ENCODE peak calls at places on chromosomes 1 and 21, in six cellular contexts. S is upper lobe of left lung; H is Right ventricle myocardium superior; M is CD4-positive, alpha-beta T cell; Y is activated T-cell treated with anti-CD3 and anti-CD28 coated beads, Interleukin-2, amount 50 U/mL, for 4 hours; T is central memory CD8-positive, alpha-beta T cell. U is an unnamed sample.
A peak's percentile ranks its signal among the peaks of the same experiment; 100 is the strongest.

GRCh38 chr1:245153645-245154428 is 948 bp upstream of the KIF26B start:
- ATAC-seq in H (peak; percentile 42), T (no peak), S (peak; percentile 1), M (no peak), Y (no peak), U (no peak)

GRCh38 chr1:156836041-156836654 is 19.5 kb upstream of the SH2D2A start:
- ATAC-seq in S (no peak), H (no peak), Y (peak; percentile 74), M (peak; percentile 36), T (peak; percentile 65), U (peak; percentile 73)

GRCh38 chr1:172208635-172209034 is 211.8 kb upstream of the C1orf105 start:
- ATAC-seq in S (no peak), M (no peak), H (no peak), T (no peak), Y (no peak), U (no peak)

GRCh38 chr1:229440821-229441537 is 7.1 kb upstream of the ACTA1 start:
- ATAC-seq in H (peak; percentile 37), Y (peak; percentile 92), M (no peak), T (no peak), S (no peak), U (peak; percentile 93)

GRCh38 chr1:213474054-213474453 is 423.0 kb downstream of the RPS6KC1 start:
- ATAC-seq in S (no peak), T (no peak), M (no peak), Y (no peak), H (peak; percentile 97), U (no peak)

GRCh38 chr21:38136201-38136600 is 120.6 kb upstream of the KCNJ15 start:
- ATAC-seq in S (no peak), Y (no peak), T (no peak), M (no peak), H (no peak), U (no peak)

GRCh38 chr1:182910143-182910542 is 42.8 kb downstream of the SHCBP1L start:
- ATAC-seq in M (no peak), S (no peak), H (no peak), T (no peak), Y (no peak), U (no peak)

GRCh38 chr21:18460979-18461378 is 57.4 kb upstream of the TMPRSS15 start:
- ATAC-seq in Y (no peak), M (no peak), T (no peak), H (no peak), S (no peak), U (no peak)

GRCh38 chr1:60942896-60943633 is 139.3 kb upstream of the NFIA start:
- ATAC-seq in T (no peak), M (no peak), Y (no peak), S (peak; percentile 64), H (peak; percentile 81), U (peak; percentile 71)

GRCh38 chr21:33496345-33496744 is 4.8 kb upstream of the DNAJC28 start:
- ATAC-seq in Y (no peak), T (no peak), H (no peak), M (no peak), S (no peak), U (no peak)

GRCh38 chr1:200028586-200029034 is 1.1 kb downstream of the NR5A2 start:
- ATAC-seq in Y (no peak), H (no peak), T (no peak), M (no peak), S (no peak), U (no peak)

GRCh38 chr1:159913451-159914192 is 11.7 kb downstream of the TAGLN2 start:
- ATAC-seq in S (peak; percentile 7), T (no peak), H (no peak), Y (no peak), M (no peak), U (no peak)